ENCODE peak calls at places on chromosomes 16 and 17, in ten cellular contexts. I is B cell, A is neural progenitor cell, F is HFF-Myc, H is Panc1, Z is GM23338, T is thoracic aorta, B is AG10803, G is AG09319, M is astrocyte of the spinal cord. E is an unnamed sample.

GRCh38 chr16:70018254-70018653 is 67.1 kb downstream of the CLEC18A start:
- DNase-seq in I (peak; percentile 42), A (peak; percentile 42), F (peak; percentile 16), H (no peak), Z (peak; percentile 72), T (no peak), B (peak; percentile 4), G (no peak), M (no peak), E (peak; percentile 62)

GRCh38 chr16:19179890-19180490 is 11.9 kb downstream of the SYT17 start:
- DNase-seq in I (peak; percentile 57), A (peak; percentile 83), F (no peak), H (peak; percentile 39), Z (peak; percentile 82), T (no peak), B (peak; percentile 48), G (no peak), M (peak; percentile 14), E (peak; percentile 58)

GRCh38 chr17:38926290-38927070 is 1.1 kb downstream of the LASP1NB start:
- DNase-seq in I (no peak), A (no peak), F (no peak), H (no peak), Z (no peak), T (no peak), B (peak; percentile 37), G (no peak), M (no peak), E (no peak)

GRCh38 chr17:69501591-69502468 is 87.3 kb downstream of the MAP2K6 start:
- DNase-seq in I (no peak), A (peak; percentile 27), F (peak; percentile 67), H (no peak), Z (peak; percentile 63), T (no peak), B (peak; percentile 89), G (peak; percentile 79), M (peak; percentile 95), E (peak; percentile 4)

GRCh38 chr16:21021316-21021715 is 120.7 kb downstream of the LYRM1 start:
- DNase-seq in I (no peak), A (no peak), F (no peak), H (no peak), Z (no peak), T (no peak), B (no peak), G (no peak), M (no peak), E (no peak)

GRCh38 chr17:21194210-21194609 is 19.8 kb downstream of the TMEM11 start:
- DNase-seq in I (no peak), A (no peak), F (no peak), H (no peak), Z (no peak), T (no peak), B (peak; percentile 37), G (no peak), M (no peak), E (no peak)

GRCh38 chr17:80212109-80212508 is 8.0 kb downstream of the SGSH start:
- DNase-seq in I (no peak), A (no peak), F (no peak), H (no peak), Z (no peak), T (no peak), B (no peak), G (no peak), M (no peak), E (no peak)

GRCh38 chr17:14745122-14745521 is 444.2 kb downstream of the HS3ST3B1 start:
- DNase-seq in I (no peak), A (no peak), F (no peak), H (no peak), Z (no peak), T (no peak), B (peak; percentile 72), G (no peak), M (no peak), E (no peak)

GRCh38 chr16:57301126-57301817 is 16.8 kb upstream of the PLLP start:
- DNase-seq in I (no peak), A (no peak), F (no peak), H (no peak), Z (peak; percentile 65), T (no peak), B (no peak), G (no peak), M (no peak), E (no peak)

GRCh38 chr17:13967416-13967815 is 101.9 kb upstream of the COX10 start:
- DNase-seq in I (no peak), A (no peak), F (no peak), H (no peak), Z (no peak), T (no peak), B (no peak), G (no peak), M (no peak), E (no peak)

GRCh38 chr17:3557768-3558583 is at the start of gene TRPV3:
- DNase-seq in I (peak; percentile 80), A (no peak), F (no peak), H (no peak), Z (no peak), T (no peak), B (peak; percentile 31), G (no peak), M (no peak), E (peak; percentile 68)

GRCh38 chr17:50047488-50048126 is 8.3 kb upstream of the ITGA3 start:
- DNase-seq in I (no peak), A (no peak), F (no peak), H (no peak), Z (no peak), T (no peak), B (peak; percentile 65), G (no peak), M (peak; percentile 80), E (peak; percentile 52)

GRCh38 chr16:46908540-46909372 is 24.6 kb downstream of the GPT2 start:
- DNase-seq in I (peak; percentile 63), A (peak; percentile 90), F (peak; percentile 30), H (peak; percentile 27), Z (peak; percentile 93), T (no peak), B (peak; percentile 54), G (peak; percentile 16), M (peak; percentile 75), E (peak; percentile 68)

GRCh38 chr17:1792495-1793446 is 30.9 kb downstream of the SERPINF1 start:
- DNase-seq in I (no peak), A (no peak), F (no peak), H (no peak), Z (no peak), T (no peak), B (peak; percentile 38), G (no peak), M (no peak), E (no peak)

GRCh38 chr17:44304651-44305050 is 3.8 kb upstream of the RUNDC3A start:
- DNase-seq in I (no peak), A (no peak), F (no peak), H (no peak), Z (no peak), T (no peak), B (peak; percentile 25), G (no peak), M (no peak), E (no peak)
- TF ChIP-seq CTCF in I (no peak), A (no peak), F (no peak), H (no peak), Z (no peak), T (no peak), B (no peak), G (no peak), M (no peak), E (no peak)

DNA sequence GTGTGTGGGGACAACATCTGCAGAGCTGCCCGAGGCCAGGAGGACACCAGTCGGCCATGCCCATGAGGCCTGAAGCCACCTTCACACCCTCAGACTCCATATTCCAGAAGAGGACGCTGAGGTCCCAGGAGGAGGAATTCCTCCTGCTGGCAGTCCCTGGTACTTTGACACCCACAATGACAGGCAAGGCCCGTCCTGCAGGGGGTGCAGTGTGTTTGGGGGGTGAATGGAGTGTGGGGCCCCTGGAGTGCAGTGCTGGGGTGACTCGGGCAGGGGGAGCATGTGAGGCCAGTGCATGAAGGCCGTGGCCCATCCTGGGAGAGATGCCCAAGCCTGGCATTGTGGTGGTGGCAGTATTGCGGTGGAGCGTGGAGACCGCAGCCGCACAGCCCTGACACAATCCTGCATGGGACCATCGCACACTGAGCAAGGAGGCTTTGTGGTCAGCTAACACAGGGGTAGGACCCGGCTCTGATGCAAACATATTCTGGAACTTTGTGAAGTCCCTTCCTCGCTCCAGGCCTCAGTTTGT is 52.2 kb downstream of the ZDHHC7 start:
- DNase-seq in I (no peak), A (no peak), F (no peak), H (no peak), Z (peak; percentile 50), T (no peak), B (no peak), G (no peak), M (no peak), E (no peak)
- TF ChIP-seq CTCF in I (no peak), A (peak; percentile 37), F (peak; percentile 38), H (no peak), Z (peak; percentile 58), T (no peak), B (peak; percentile 26), G (peak; percentile 4), M (peak; percentile 31), E (no peak)

GRCh38 chr17:9544221-9544620 is 31.4 kb downstream of the STX8 start:
- DNase-seq in I (no peak), A (peak; percentile 8), F (no peak), H (no peak), Z (no peak), T (no peak), B (no peak), G (no peak), M (no peak), E (no peak)

GRCh38 chr17:9538626-9539025 is 37.0 kb downstream of the STX8 start:
- DNase-seq in I (no peak), A (peak; percentile 64), F (no peak), H (no peak), Z (no peak), T (no peak), B (no peak), G (no peak), M (no peak), E (no peak)

GRCh38 chr17:9537177-9537776 is 38.3 kb downstream of the STX8 start:
- DNase-seq in I (no peak), A (peak; percentile 21), F (no peak), H (no peak), Z (peak; percentile 23), T (no peak), B (no peak), G (no peak), M (no peak), E (no peak)

DNA sequence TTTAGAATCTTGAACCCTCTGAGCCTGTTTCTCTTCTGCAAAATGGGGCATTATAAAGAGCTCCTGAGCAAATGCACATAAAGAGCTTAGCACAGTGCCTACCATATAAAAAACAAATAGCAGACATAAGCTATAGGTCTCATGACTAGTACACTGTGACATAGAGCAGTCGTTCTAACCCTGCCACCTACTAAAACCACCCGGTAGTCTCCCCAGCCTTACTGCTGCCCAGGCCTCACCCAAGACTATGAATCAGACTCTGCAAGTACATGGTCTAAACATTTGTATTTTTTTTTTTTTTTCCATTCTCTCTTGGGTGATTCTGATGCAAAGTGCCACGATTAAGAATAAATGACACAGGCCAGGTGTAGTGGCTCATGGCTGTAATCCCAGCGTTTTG is 33.9 kb downstream of the STX8 start:
- DNase-seq in I (no peak), A (no peak), F (no peak), H (no peak), Z (no peak), T (no peak), B (no peak), G (no peak), M (no peak), E (no peak)
- TF ChIP-seq CTCF in I (no peak), A (no peak), F (no peak), H (no peak), Z (no peak), T (no peak), B (no peak), G (no peak), M (no peak), E (no peak)

GRCh38 chr17:28247671-28248556 is 71.1 kb upstream of the TMEM97 start:
- DNase-seq in I (no peak), A (peak; percentile 46), F (no peak), H (no peak), Z (peak; percentile 48), T (no peak), B (no peak), G (no peak), M (no peak), E (no peak)
- TF ChIP-seq CTCF in I (no peak), A (peak; percentile 21), F (peak; percentile 8), H (no peak), Z (peak; percentile 63), T (no peak), B (no peak), G (no peak), M (no peak), E (no peak)